ENCODE peak calls at places on chromosome 3, in five cellular contexts. D is NCI-H1105 treated with DMSO at 0.1 percent for 48 hours; B is Jurkat, Clone E6-1; O is activated T-helper 1 cell treated with anti-CD3 and anti-CD28 coated beads, Interleukin-12 subunit alpha, Interleukin-12 subunit beta, Interleukin-2, Interleukin-4 antibody, amounts not matched to agents 30 ng/mL and 10 ng/mL and 1 ng/mL, durations not matched to agents 14 hours and 24 hours and 36 hours; J is fibroblast of the conjunctiva. Z is an unnamed sample.

GRCh38 chr3:66449411-66449931 is 51.4 kb downstream of the LRIG1 start:
- DNase-seq in D (no peak), B (no peak), O (no peak), J (no peak), Z (no peak)

GRCh38 chr3:193775421-193776077 is 182.5 kb downstream of the OPA1 start:
- DNase-seq in D (no peak), B (no peak), O (no peak), J (no peak), Z (no peak)

GRCh38 chr3:18538463-18538862 is 113.3 kb upstream of the SATB1 start:
- DNase-seq in D (no peak), B (no peak), O (no peak), J (no peak), Z (no peak)

GRCh38 chr3:40877651-40878463 is 321.4 kb upstream of the CTNNB1 start:
- DNase-seq in D (no peak), B (no peak), O (no peak), J (peak; percentile 83), Z (no peak)

GRCh38 chr3:14885307-14885706 is 62.1 kb upstream of the NR2C2 start:
- DNase-seq in D (no peak), B (peak; percentile 95), O (no peak), J (no peak), Z (no peak)

GRCh38 chr3:73029321-73029796 is 32.1 kb upstream of the EBLN2 start:
- DNase-seq in D (no peak), B (peak; percentile 7), O (no peak), J (peak; percentile 52), Z (peak; percentile 20)

GRCh38 chr3:20396335-20396734 is 210.3 kb upstream of the SGO1 start:
- DNase-seq in D (no peak), B (no peak), O (no peak), J (no peak), Z (no peak)

GRCh38 chr3:15055019-15055557 is 10.0 kb downstream of the MRPS25 start:
- DNase-seq in D (no peak), B (no peak), O (peak; percentile 33), J (no peak), Z (no peak)